ENCODE peak calls at places on chromosomes 1 and 21, in eight cellular contexts. R is adipocyte; W is RCC 7860; P is stimulated activated naive CD8-positive, alpha-beta T cell treated with anti-CD3 and anti-CD28 coated beads, Interleukin-15, Interleukin-2, amounts not matched to agents 100 U/mL and 50 U/mL, for 24 hours; H is BE2C; S is epithelial cell of proximal tubule; N is testis; D is AG08396. A is an unnamed sample.

GRCh38 chr1:152328801-152329391 is 3.9 kb upstream of the FLG start:
- DNase-seq in S (peak), N (no peak), R (no peak), W (peak), H (no peak), D (no peak), P (no peak), A (no peak)

GRCh38 chr21:17402885-17403477 is 109.9 kb upstream of the CXADR start:
- DNase-seq in D (no peak), R (no peak), H (no peak), W (no peak), N (no peak), P (no peak), S (no peak), A (no peak)

GRCh38 chr1:113874017-113874879 is 2.7 kb upstream of the PTPN22 start:
- DNase-seq in P (peak), S (no peak), R (no peak), W (peak), D (no peak), H (no peak), N (peak), A (no peak)

GRCh38 chr1:219961684-219962083 is 33.3 kb upstream of the SLC30A10 start:
- DNase-seq in S (no peak), N (no peak), R (no peak), P (no peak), D (no peak), W (no peak), H (no peak), A (no peak)

GRCh38 chr1:11062965-11063401 is 3.2 kb upstream of the SRM start:
- DNase-seq in R (no peak), D (no peak), N (no peak), H (no peak), S (no peak), W (peak), P (peak), A (no peak)

GRCh38 chr1:113191579-113192076 is 118.6 kb downstream of the LRIG2 start:
- DNase-seq in H (no peak), R (no peak), W (no peak), D (no peak), P (no peak), N (no peak), S (no peak), A (peak)

GRCh38 chr21:29340228-29340627 is 41.5 kb downstream of the BACH1 start:
- DNase-seq in D (no peak), S (no peak), N (no peak), H (no peak), R (no peak), P (no peak), W (no peak), A (no peak)

GRCh38 chr1:6222644-6223043 is 13.1 kb downstream of the ICMT start:
- DNase-seq in D (peak), P (no peak), H (no peak), W (no peak), S (no peak), R (peak), N (peak), A (no peak)

GRCh38 chr21:35048706-35049617 is at the start of gene RUNX1:
- DNase-seq in H (no peak), S (no peak), P (peak), W (peak), R (peak), N (peak), D (no peak), A (peak)

GRCh38 chr1:184982002-184982954 is 8.0 kb upstream of the NIBAN1 start:
- DNase-seq in W (peak), P (peak), N (peak), H (peak), D (peak), S (no peak), R (peak), A (peak)

A was measured in GDM1.